ENCODE peak calls at places on chromosomes 6 and 20, in nine cellular contexts. F is cardiac muscle cell, B is right lobe of liver, N is psoas muscle, O is A549, L is mucosa of descending colon, E is HL-60, M is cardiac fibroblast, A is right atrium auricular region. D is an unnamed sample.

GRCh38 chr6:25263602-25264001 is 15.6 kb upstream of the CARMIL1 start:
- DNase-seq in M (no peak), B (no peak), N (no peak), E (no peak), A (no peak), O (no peak), L (no peak), F (no peak), D (peak)

GRCh38 chr6:133254552-133255228 is 13.5 kb downstream of the EYA4 start:
- DNase-seq in L (no peak), O (peak), F (no peak), N (no peak), E (no peak), M (peak), B (no peak), A (no peak), D (peak)

GRCh38 chr6:54157405-54157804 is 46.2 kb downstream of the MLIP start:
- DNase-seq in E (no peak), B (no peak), M (no peak), O (no peak), L (no peak), F (no peak), A (no peak), N (no peak), D (no peak)

GRCh38 chr6:1817033-1817761 is 207.5 kb downstream of the FOXC1 start:
- DNase-seq in E (no peak), L (no peak), B (no peak), O (no peak), M (peak), A (no peak), F (no peak), N (no peak), D (peak)

GRCh38 chr6:45387236-45387635 is 9.5 kb upstream of the SUPT3H start:
- DNase-seq in N (no peak), O (no peak), E (no peak), F (no peak), L (no peak), M (no peak), B (no peak), A (no peak), D (peak)

GRCh38 chr6:134372603-134373281 is 54.8 kb upstream of the SGK1 start:
- DNase-seq in A (peak), O (peak), E (peak), F (no peak), B (no peak), M (peak), N (peak), L (no peak), D (peak)

GRCh38 chr20:49344975-49345374 is 67.1 kb upstream of the ZNFX1 start:
- DNase-seq in A (peak), O (peak), E (no peak), L (no peak), N (peak), M (peak), F (no peak), B (no peak), D (peak)

GRCh38 chr6:170101281-170102035 is 189.4 kb downstream of the DLL1 start:
- DNase-seq in A (peak), L (no peak), F (no peak), M (no peak), N (no peak), O (no peak), B (peak), E (no peak), D (no peak)

GRCh38 chr20:16399801-16400200 is 173.4 kb downstream of the KIF16B start:
- DNase-seq in B (no peak), N (no peak), O (no peak), E (no peak), A (no peak), M (no peak), F (no peak), L (no peak), D (no peak)

GRCh38 chr6:44681782-44682181 is 294.3 kb downstream of the CDC5L start:
- DNase-seq in A (no peak), O (no peak), N (no peak), L (no peak), M (peak), E (no peak), B (no peak), F (peak), D (no peak)

GRCh38 chr6:169971951-169972651 is 220.7 kb downstream of the ERMARD start:
- DNase-seq in B (no peak), A (no peak), F (no peak), O (no peak), M (no peak), E (no peak), N (no peak), L (no peak), D (no peak)

GRCh38 chr20:10984899-10985298 is 311.1 kb upstream of the JAG1 start:
- DNase-seq in L (no peak), O (no peak), B (no peak), N (no peak), F (no peak), A (no peak), E (no peak), M (no peak), D (no peak)

GRCh38 chr6:40485795-40486194 is 101.4 kb downstream of the LRFN2 start:
- DNase-seq in N (no peak), O (no peak), M (no peak), E (no peak), A (no peak), F (no peak), B (no peak), L (no peak), D (no peak)

GRCh38 chr6:43175676-43176422 is 4.8 kb downstream of the SRF start:
- DNase-seq in N (no peak), A (no peak), F (no peak), B (peak), L (no peak), O (no peak), E (peak), M (no peak), D (no peak)

GRCh38 chr20:51884561-51884960 is 82.2 kb upstream of the SALL4 start:
- DNase-seq in F (no peak), L (no peak), B (no peak), N (no peak), E (no peak), M (peak), O (no peak), A (no peak), D (no peak)

GRCh38 chr6:101741474-101742171 is 348.1 kb downstream of the GRIK2 start:
- DNase-seq in F (no peak), O (no peak), A (no peak), N (no peak), E (no peak), L (no peak), M (no peak), B (no peak), D (no peak)

GRCh38 chr20:7379621-7380220 is 560.5 kb downstream of the HAO1 start:
- DNase-seq in N (no peak), B (no peak), M (no peak), F (no peak), O (no peak), L (no peak), E (no peak), A (no peak), D (no peak)

GRCh38 chr6:42269553-42269952 is 51.9 kb upstream of the MRPS10 start:
- DNase-seq in N (no peak), A (no peak), E (no peak), F (no peak), B (no peak), O (no peak), L (no peak), M (no peak), D (no peak)

GRCh38 chr20:41047975-41048305 is 19.3 kb downstream of the TOP1 start:
- DNase-seq in L (no peak), O (no peak), B (no peak), M (peak), A (no peak), E (no peak), N (no peak), F (no peak), D (no peak)

GRCh38 chr20:1894951-1895673 is at the start of gene SIRPA:
- DNase-seq in F (peak), M (peak), L (no peak), B (peak), E (peak), A (no peak), O (peak), N (peak), D (peak)

GRCh38 chr6:89952696-89953095 is 58.4 kb downstream of the GJA10 start:
- DNase-seq in L (no peak), A (no peak), F (no peak), O (no peak), B (no peak), N (no peak), E (peak), M (peak), D (peak)

GRCh38 chr6:38262041-38262440 is 377.7 kb downstream of the BTBD9 start:
- DNase-seq in E (no peak), L (no peak), O (peak), A (no peak), F (peak), N (no peak), M (peak), B (no peak), D (peak)

GRCh38 chr20:25146976-25147375 is 48.5 kb upstream of the ENTPD6 start:
- DNase-seq in L (no peak), M (no peak), A (no peak), E (no peak), O (no peak), F (no peak), B (no peak), N (no peak), D (no peak)

GRCh38 chr6:35057449-35058030 is 83.6 kb downstream of the TCP11 start:
- DNase-seq in M (no peak), E (no peak), L (no peak), O (no peak), N (no peak), F (no peak), A (no peak), B (no peak), D (no peak)

GRCh38 chr6:130778946-130779657 is 48.1 kb upstream of the SMLR1 start:
- DNase-seq in O (no peak), E (peak), A (no peak), M (peak), L (no peak), N (no peak), B (no peak), F (no peak), D (peak)

DNA sequence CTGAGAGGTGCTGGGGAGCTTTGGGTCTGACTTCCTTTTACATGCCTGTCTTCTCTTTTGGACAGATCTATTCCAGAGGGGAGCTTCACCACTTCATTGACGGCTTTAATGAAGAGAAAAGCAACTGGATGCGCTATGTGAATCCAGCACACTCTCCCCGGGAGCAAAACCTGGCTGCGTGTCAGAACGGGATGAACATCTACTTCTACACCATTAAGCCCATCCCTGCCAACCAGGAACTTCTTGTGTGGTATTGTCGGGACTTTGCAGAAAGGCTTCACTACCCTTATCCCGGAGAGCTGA is 13.1 kb downstream of the PRDM1 start:
- DNase-seq in O (no peak), L (no peak), F (no peak), E (no peak), N (no peak), A (no peak), M (peak), B (no peak), D (no peak)
- H3K4me3 ChIP-seq in O (peak), L (peak), F (peak), E (no peak), N (peak), A (peak), M (no peak), B (peak), D (peak)

GRCh38 chr6:111757342-111757741 is 115.9 kb downstream of the FYN start:
- DNase-seq in M (peak), N (no peak), A (no peak), E (no peak), L (no peak), O (no peak), B (no peak), F (no peak), D (no peak)
- H3K4me3 ChIP-seq in M (no peak), N (no peak), A (no peak), E (no peak), L (no peak), O (no peak), B (no peak), F (no peak), D (no peak)

GRCh38 chr6:108800510-108800909 is 47.7 kb upstream of the ARMC2 start:
- DNase-seq in E (no peak), L (no peak), A (no peak), N (no peak), F (no peak), M (peak), B (no peak), O (no peak), D (no peak)
- H3K4me3 ChIP-seq in E (no peak), L (no peak), A (no peak), N (no peak), F (no peak), M (no peak), B (no peak), O (no peak), D (no peak)

GRCh38 chr6:144659202-144659731 is 374.1 kb downstream of the UTRN start:
- DNase-seq in N (no peak), O (no peak), L (no peak), E (peak), A (no peak), B (no peak), M (peak), F (peak), D (peak)

GRCh38 chr6:144660545-144660944 is 375.4 kb downstream of the UTRN start:
- DNase-seq in N (no peak), A (no peak), E (no peak), L (peak), M (no peak), F (no peak), B (no peak), O (no peak), D (no peak)

GRCh38 chr6:144662812-144663211 is 377.7 kb downstream of the UTRN start:
- DNase-seq in N (no peak), M (no peak), L (no peak), E (no peak), B (no peak), F (no peak), A (no peak), O (no peak), D (no peak)

GRCh38 chr6:144659735-144660246 is 374.7 kb downstream of the UTRN start:
- DNase-seq in E (no peak), F (no peak), N (no peak), O (no peak), B (no peak), M (no peak), L (no peak), A (no peak), D (no peak)

DNA sequence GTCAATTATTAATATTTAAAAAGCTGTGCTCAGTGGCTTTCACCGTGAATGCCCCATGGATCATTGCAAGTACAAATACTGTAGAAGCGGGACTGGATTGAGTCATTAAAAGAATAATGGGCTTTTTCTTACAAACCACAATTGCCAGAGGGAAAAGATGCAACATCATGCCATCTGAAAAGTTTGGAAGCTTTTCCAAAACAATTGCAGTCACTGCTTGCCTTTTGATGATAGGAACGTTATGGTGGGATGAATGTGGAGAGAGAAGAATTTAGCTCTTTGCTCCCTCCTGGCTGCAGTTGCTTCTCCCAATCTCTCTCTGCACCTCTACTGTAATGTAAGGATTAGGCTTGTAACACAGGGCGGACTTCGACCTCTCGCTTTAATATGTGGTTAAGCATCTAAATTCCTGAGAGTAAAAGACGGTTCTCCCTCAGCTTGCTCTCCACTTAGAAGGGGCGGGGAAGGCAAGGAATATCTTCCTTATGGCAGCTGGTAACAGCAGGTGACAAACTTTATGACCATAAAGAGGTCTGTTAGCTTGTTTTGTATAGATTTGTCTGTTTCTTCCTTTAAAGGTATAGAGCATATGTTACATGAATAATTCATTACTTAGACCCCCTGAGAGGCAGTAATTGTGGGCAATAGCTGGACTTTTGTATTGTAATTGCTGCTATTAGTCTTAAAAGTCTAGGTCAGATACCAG is 376.1 kb downstream of the UTRN start:
- DNase-seq in A (no peak), L (no peak), F (no peak), E (no peak), B (no peak), O (no peak), M (no peak), N (no peak), D (no peak)
- H3K4me3 ChIP-seq in A (no peak), L (no peak), F (no peak), E (no peak), B (peak), O (peak), M (no peak), N (no peak), D (no peak)